ENCODE peak calls at places on chromosomes 11 and 22, in four cellular contexts. J is cardiac fibroblast, L is IMR-90, B is GM12865. F is an unnamed sample.

GRCh38 chr11:1862588-1863351 is 9.9 kb downstream of the LSP1 start:
- DNase-seq in L (no peak), J (peak), B (no peak), F (no peak)

GRCh38 chr11:109435121-109435742 is 13.2 kb downstream of the C11orf87 start:
- DNase-seq in J (no peak), L (peak), B (no peak), F (no peak)

GRCh38 chr22:37563153-37564081 is 3.1 kb downstream of the CDC42EP1 start:
- DNase-seq in J (peak), B (no peak), L (peak), F (peak)

GRCh38 chr11:133753150-133753549 is 92.2 kb downstream of the SPATA19 start:
- DNase-seq in J (no peak), B (no peak), L (no peak), F (no peak)

GRCh38 chr11:36791957-36792356 is 193.9 kb upstream of the RAG2 start:
- DNase-seq in B (no peak), L (no peak), J (no peak), F (no peak)

GRCh38 chr11:64201524-64201923 is 5.0 kb upstream of the FERMT3 start:
- DNase-seq in B (no peak), J (no peak), L (no peak), F (no peak)

GRCh38 chr22:43159484-43160178 is 8.3 kb downstream of the TSPO start:
- DNase-seq in J (peak), B (peak), L (no peak), F (no peak)

GRCh38 chr11:75223954-75224643 is 16.5 kb upstream of the TPBGL start:
- DNase-seq in L (no peak), B (no peak), J (no peak), F (no peak)

GRCh38 chr11:123173040-123173855 is 21.8 kb downstream of the CLMP start:
- DNase-seq in B (no peak), J (peak), L (peak), F (peak)

GRCh38 chr11:13169709-13170108 is 107.9 kb upstream of the BMAL1 start:
- DNase-seq in B (no peak), L (peak), J (peak), F (peak)

GRCh38 chr11:44729065-44729464 is 2.3 kb downstream of the TSPAN18 start:
- DNase-seq in J (no peak), L (no peak), B (no peak), F (no peak)

GRCh38 chr22:32987081-32987631 is 71.0 kb downstream of the SYN3 start:
- DNase-seq in B (no peak), J (no peak), L (no peak), F (peak)

GRCh38 chr22:20566420-20567260 is 59.2 kb downstream of the MED15 start:
- DNase-seq in L (peak), B (no peak), J (peak), F (peak)

GRCh38 chr11:2562181-2562581 is 117.4 kb downstream of the KCNQ1 start:
- DNase-seq in L (no peak), B (no peak), J (no peak), F (no peak)

GRCh38 chr22:30640361-30640760 is 4.8 kb downstream of the SLC35E4 start:
- DNase-seq in L (no peak), J (no peak), B (no peak), F (peak)

GRCh38 chr11:56841210-56841810 is 92.8 kb upstream of the OR9G4 start:
- DNase-seq in L (peak), J (peak), B (peak), F (peak)

GRCh38 chr11:94787798-94788197 is 19.6 kb downstream of the AMOTL1 start:
- DNase-seq in L (no peak), J (no peak), B (no peak), F (no peak)

GRCh38 chr11:128343134-128343514 is 244.2 kb downstream of the ETS1 start:
- DNase-seq in L (no peak), B (no peak), J (no peak), F (no peak)

GRCh38 chr11:105297463-105297862 is 157.9 kb upstream of the CARD18 start:
- DNase-seq in L (peak), B (no peak), J (peak), F (peak)

GRCh38 chr11:110092577-110093406 is at the start of gene ZC3H12C:
- DNase-seq in L (peak), J (peak), B (peak), F (peak)

GRCh38 chr22:23564276-23564675 is 15.8 kb downstream of the IGLL1 start:
- DNase-seq in L (no peak), J (no peak), B (no peak), F (no peak)

GRCh38 chr22:31757265-31757664 is 3.4 kb downstream of the DEPDC5 start:
- DNase-seq in L (no peak), J (peak), B (no peak), F (no peak)

GRCh38 chr11:59943996-59944395 is 5.8 kb downstream of the OOSP1 start:
- DNase-seq in B (no peak), J (no peak), L (no peak), F (no peak)

GRCh38 chr11:113859665-113860064 is 15.7 kb downstream of the USP28 start:
- DNase-seq in J (no peak), L (no peak), B (peak), F (no peak)

GRCh38 chr11:94897330-94897768 is 76.0 kb downstream of the CWC15 start:
- DNase-seq in J (peak), L (peak), B (peak), F (no peak)

GRCh38 chr11:1505480-1505879 is 18.9 kb upstream of the MOB2 start:
- DNase-seq in B (no peak), J (no peak), L (no peak), F (no peak)

GRCh38 chr11:9160166-9160565 is 68.8 kb upstream of the SCUBE2 start:
- DNase-seq in L (peak), B (no peak), J (peak), F (peak)

GRCh38 chr11:29306527-29306926 is 710.3 kb downstream of the KCNA4 start:
- DNase-seq in J (peak), B (no peak), L (peak), F (peak)

GRCh38 chr22:32815943-32816342 is 14.4 kb downstream of the TIMP3 start:
- DNase-seq in L (no peak), B (no peak), J (no peak), F (no peak)

GRCh38 chr11:77547863-77548551 is 41.7 kb upstream of the AQP11 start:
- DNase-seq in L (peak), B (peak), J (peak), F (peak)

GRCh38 chr22:49233507-49234100 is 594.1 kb downstream of the BRD1 start:
- DNase-seq in L (no peak), J (no peak), B (no peak), F (no peak)

GRCh38 chr22:20761536-20761935 is 12.4 kb upstream of the SERPIND1 start:
- DNase-seq in L (peak), B (no peak), J (no peak), F (peak)

GRCh38 chr11:77276271-77276670 is 25.2 kb downstream of the GDPD4 start:
- DNase-seq in J (peak), B (no peak), L (peak), F (no peak)

GRCh38 chr11:57541099-57541670 is 3.8 kb downstream of the SMTNL1 start:
- DNase-seq in J (no peak), B (no peak), L (no peak), F (no peak)

GRCh38 chr22:20253161-20253560 is 15.0 kb downstream of the RTN4R start:
- DNase-seq in B (no peak), L (no peak), J (no peak), F (no peak)

GRCh38 chr11:1705121-1706052 is 8.4 kb downstream of the KRTAP5-6 start:
- DNase-seq in L (no peak), B (peak), J (no peak), F (no peak)

GRCh38 chr22:36653316-36653715 is 50.2 kb downstream of the CACNG2 start:
- DNase-seq in L (no peak), B (no peak), J (no peak), F (no peak)

GRCh38 chr11:34487430-34487829 is 26.2 kb downstream of the ELF5 start:
- DNase-seq in L (no peak), J (no peak), B (peak), F (no peak)

DNA sequence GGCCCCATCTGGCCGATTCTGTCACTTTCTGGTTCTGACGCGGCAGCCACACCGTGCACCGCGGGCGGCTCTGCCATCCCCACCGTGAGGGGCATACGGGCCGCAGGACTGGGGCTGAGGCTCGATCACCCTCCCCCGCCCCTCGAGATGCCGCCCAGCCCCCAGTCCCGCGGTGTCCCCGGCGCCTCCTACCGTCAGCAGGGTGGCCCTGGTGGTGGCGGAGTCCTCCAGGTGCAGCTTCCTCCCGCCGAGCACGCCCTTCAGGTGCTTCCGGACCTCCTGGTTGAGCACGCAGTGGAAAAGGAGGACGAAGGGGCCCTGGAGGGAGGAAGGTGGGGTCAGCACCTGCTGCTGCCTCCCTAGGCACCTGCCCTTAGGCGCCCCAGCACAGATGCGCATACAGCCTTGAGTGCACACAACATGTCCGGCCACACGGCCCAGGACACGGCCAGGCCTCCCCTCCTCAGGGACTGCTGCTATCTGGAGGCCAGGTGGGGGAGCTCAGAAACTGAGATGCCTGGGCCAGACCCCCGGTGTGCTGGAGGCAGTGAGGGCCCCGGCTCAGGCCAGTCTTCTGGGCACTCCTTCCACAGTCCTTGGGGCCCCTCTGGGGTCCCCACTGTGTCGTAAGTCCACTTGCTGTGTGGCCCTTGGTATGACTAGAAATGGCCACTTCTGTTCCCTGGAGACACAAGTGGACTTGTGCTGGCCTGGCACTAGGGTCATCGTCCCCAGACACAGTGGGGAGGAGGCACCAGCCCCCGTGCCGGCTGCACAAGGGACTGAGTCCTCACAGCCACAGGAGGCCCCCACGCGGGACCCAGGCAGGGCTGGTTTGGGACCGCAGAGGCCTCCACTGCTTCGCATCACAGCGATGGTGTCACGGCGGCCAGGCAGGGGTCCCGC is 31.5 kb downstream of the TRMU start:
- DNase-seq in J (no peak), L (no peak), B (peak), F (no peak)
- TF ChIP-seq CTCF in J (no peak), L (no peak), B (no peak), F (no peak)

DNA sequence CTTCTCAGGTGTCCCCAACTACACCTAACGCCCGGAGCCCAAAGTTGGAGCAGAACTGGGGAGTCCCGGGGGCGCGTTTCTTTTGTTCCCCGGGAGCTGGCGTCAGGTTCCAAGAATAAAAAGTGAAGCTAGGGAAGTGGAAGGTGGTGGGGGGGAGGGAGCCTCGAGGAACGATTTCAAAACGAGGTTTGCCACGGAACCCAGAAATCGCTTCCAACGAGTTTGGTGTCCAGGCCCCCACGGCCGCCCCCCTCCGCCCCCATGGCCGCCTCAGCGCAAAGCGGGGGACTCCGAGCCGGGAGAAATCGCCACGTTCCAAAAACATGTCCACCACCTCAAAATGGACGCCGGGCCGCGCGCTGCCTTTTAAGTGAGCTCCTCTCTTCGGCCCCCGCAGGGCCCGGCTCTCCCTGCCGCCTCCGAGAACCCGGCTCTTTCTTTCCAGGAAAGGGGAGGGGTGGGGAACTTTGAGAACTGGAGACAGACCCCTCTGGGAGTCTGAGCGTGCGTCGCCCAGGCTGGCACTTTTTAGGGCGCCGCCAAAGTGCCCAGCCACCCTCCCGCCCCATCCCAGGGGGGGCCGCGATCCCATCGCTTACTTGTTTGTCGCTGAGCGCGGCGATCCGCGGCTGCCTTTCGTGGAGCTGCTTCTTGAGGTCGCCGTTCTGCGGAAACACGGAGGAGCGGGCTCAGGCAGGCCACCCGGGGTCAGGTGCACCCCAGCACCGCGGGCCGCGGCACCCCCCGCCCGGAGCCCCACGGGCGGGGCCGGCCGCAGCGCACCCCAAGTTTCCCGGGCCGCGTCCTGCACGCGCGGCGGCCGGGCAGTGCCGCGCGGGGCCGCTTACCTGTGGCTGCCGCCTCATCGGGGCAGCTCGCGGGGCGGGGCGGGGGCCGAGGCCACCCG is 1.6 kb downstream of the PHF21B start:
- DNase-seq in J (no peak), B (no peak), L (no peak), F (peak)
- H3K4me3 ChIP-seq in J (no peak), B (no peak), L (no peak), F (peak)

GRCh38 chr11:65547446-65548125 is 10.6 kb downstream of the LTBP3 start:
- DNase-seq in J (no peak), L (no peak), B (no peak), F (no peak)
- TF ChIP-seq CTCF in J (no peak), L (no peak), B (peak), F (no peak)

GRCh38 chr11:68328374-68329091 is 16.1 kb downstream of the LRP5 start:
- DNase-seq in L (no peak), B (no peak), J (peak), F (no peak)
- H3K4me3 ChIP-seq in L (no peak), B (no peak), J (no peak), F (no peak)

DNA sequence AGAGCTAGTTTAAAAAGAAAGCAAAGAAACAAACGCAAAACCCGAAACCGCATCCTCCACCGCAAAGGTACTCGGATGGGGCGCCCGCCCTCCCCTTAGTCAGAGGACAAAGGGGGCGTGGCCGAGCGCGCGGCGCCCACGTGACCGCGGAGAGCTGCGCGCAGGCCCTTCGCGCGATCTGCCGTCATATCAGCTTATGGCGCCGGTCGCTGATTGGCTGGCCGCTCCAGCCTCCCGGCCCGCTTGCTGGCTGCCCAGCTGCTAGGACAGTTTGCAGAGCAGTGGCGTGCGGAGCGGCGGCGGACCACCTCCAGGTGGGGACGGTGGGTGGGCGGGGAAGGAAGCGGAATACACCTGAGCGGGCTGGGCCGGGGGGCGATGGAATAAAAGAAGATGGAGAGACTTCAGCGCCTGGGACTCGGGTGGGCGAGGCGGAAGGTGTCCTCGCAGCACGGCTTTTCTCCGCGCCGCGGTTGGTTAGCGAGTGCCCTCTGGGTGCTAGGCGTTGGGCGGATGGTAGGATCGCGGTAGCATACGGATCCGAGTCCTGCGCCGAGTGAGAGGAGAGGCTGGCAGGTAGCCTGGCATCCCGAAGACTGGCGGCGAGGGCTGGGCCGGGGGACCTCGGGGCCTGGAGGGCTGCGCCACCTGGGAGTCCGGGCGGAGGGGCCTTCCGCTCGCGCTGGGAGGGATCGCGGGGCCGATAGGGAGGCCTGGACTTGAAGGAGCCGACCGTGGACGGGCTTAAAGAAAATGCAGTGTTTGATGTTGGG is at the start of gene SC5D:
- DNase-seq in L (peak), B (peak), J (peak), F (peak)
- TF ChIP-seq CTCF in L (no peak), B (no peak), J (no peak), F (no peak)

GRCh38 chr11:92969634-92970347 is at the start of gene MTNR1B:
- DNase-seq in B (no peak), L (no peak), J (no peak), F (no peak)
- H3K4me3 ChIP-seq in B (no peak), L (no peak), J (no peak), F (no peak)

GRCh38 chr11:17767301-17767885 is 32.8 kb downstream of the KCNC1 start:
- DNase-seq in J (no peak), B (no peak), L (no peak), F (no peak)

GRCh38 chr11:17765381-17766359 is 31.1 kb downstream of the KCNC1 start:
- DNase-seq in L (peak), B (peak), J (no peak), F (no peak)

GRCh38 chr11:17767914-17768313 is 33.3 kb downstream of the KCNC1 start:
- DNase-seq in B (no peak), J (no peak), L (no peak), F (no peak)

GRCh38 chr11:17768547-17768946 is 34.0 kb downstream of the KCNC1 start:
- DNase-seq in J (no peak), L (no peak), B (no peak), F (no peak)

DNA sequence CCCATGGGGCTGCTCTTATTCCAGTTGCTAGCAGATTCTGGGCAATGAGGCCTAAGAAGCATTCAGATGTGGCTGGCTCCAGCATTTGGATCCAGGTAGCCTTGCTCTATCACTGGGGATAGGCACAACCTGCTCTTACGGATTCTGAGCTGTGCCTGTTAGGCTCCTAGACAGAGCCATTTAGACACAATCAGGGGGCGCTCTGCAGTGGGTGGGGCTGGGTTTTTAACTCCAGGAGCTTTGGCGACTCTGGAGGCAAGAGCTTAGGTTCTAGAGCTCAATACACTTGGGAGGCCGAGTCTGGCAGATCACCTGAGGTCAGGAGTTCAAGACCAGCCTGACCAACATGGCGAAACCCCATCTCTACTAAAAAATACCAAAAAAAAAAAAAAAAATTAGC is 32.0 kb downstream of the KCNC1 start:
- DNase-seq in B (no peak), L (no peak), J (no peak), F (no peak)
- TF ChIP-seq CTCF in B (no peak), L (no peak), J (peak), F (no peak)

F was measured in foreskin fibroblast.